ENCODE peak calls at places on chromosomes 12 and 14, in five cellular contexts. One of them, this sample, is unnamed.

GRCh38 chr14:92382677-92383076 is 59.7 kb downstream of the SLC24A4 start:
- DNase-seq in GM12878: no peak
- DNase-seq in HepG2: no peak
- DNase-seq in H1: no peak
- DNase-seq in NT2/D1: no peak
- DNase-seq in this sample: peak

GRCh38 chr14:45083622-45083978 is 316 bp upstream of the PRPF39 start:
- DNase-seq in NT2/D1: no peak
- DNase-seq in GM12878: no peak
- DNase-seq in H1: no peak
- DNase-seq in HepG2: no peak
- DNase-seq in this sample: no peak

GRCh38 chr12:18828483-18828882 is 90.6 kb downstream of the CAPZA3 start:
- DNase-seq in GM12878: no peak
- DNase-seq in NT2/D1: no peak
- DNase-seq in H1: no peak
- DNase-seq in HepG2: no peak
- DNase-seq in this sample: no peak

GRCh38 chr12:10285919-10286318 is 21.8 kb upstream of the KLRD1 start:
- DNase-seq in H1: no peak
- DNase-seq in HepG2: no peak
- DNase-seq in GM12878: no peak
- DNase-seq in NT2/D1: no peak
- DNase-seq in this sample: no peak

GRCh38 chr12:109434556-109434955 is 42.5 kb downstream of the KCTD10 start:
- DNase-seq in NT2/D1: no peak
- DNase-seq in H1: no peak
- DNase-seq in HepG2: no peak
- DNase-seq in GM12878: no peak
- DNase-seq in this sample: no peak

GRCh38 chr12:47245623-47246022 is 165.9 kb upstream of the AMIGO2 start:
- DNase-seq in NT2/D1: no peak
- DNase-seq in H1: no peak
- DNase-seq in GM12878: no peak
- DNase-seq in HepG2: no peak
- DNase-seq in this sample: no peak

GRCh38 chr12:115223322-115223721 is 539.3 kb upstream of the TBX3 start:
- DNase-seq in HepG2: peak
- DNase-seq in NT2/D1: no peak
- DNase-seq in GM12878: no peak
- DNase-seq in H1: no peak
- DNase-seq in this sample: no peak

GRCh38 chr14:92556255-92556741 is 42.7 kb downstream of the RIN3 start:
- DNase-seq in H1: no peak
- DNase-seq in HepG2: no peak
- DNase-seq in GM12878: no peak
- DNase-seq in NT2/D1: no peak
- DNase-seq in this sample: no peak

GRCh38 chr14:92503756-92504491 is 9.7 kb upstream of the RIN3 start:
- DNase-seq in NT2/D1: no peak
- DNase-seq in HepG2: peak
- DNase-seq in H1: no peak
- DNase-seq in GM12878: no peak
- DNase-seq in this sample: no peak

GRCh38 chr14:71523630-71524320 is 408.5 kb upstream of the RGS6 start:
- DNase-seq in H1: no peak
- DNase-seq in NT2/D1: no peak
- DNase-seq in HepG2: no peak
- DNase-seq in GM12878: peak
- DNase-seq in this sample: no peak

GRCh38 chr14:23167006-23167847 is 16.2 kb downstream of the SLC7A8 start:
- DNase-seq in NT2/D1: no peak
- DNase-seq in HepG2: no peak
- DNase-seq in GM12878: no peak
- DNase-seq in H1: no peak
- DNase-seq in this sample: no peak

GRCh38 chr12:52534482-52534881 is 14.3 kb upstream of the KRT5 start:
- DNase-seq in GM12878: no peak
- DNase-seq in H1: no peak
- DNase-seq in HepG2: no peak
- DNase-seq in NT2/D1: no peak
- DNase-seq in this sample: no peak

GRCh38 chr14:53999061-53999488 is 42.5 kb upstream of the BMP4 start:
- DNase-seq in HepG2: peak
- DNase-seq in GM12878: no peak
- DNase-seq in NT2/D1: no peak
- DNase-seq in H1: no peak
- DNase-seq in this sample: peak

GRCh38 chr12:60100150-60100549 is 504.3 kb downstream of the SLC16A7 start:
- DNase-seq in HepG2: no peak
- DNase-seq in NT2/D1: no peak
- DNase-seq in GM12878: no peak
- DNase-seq in H1: no peak
- DNase-seq in this sample: no peak

GRCh38 chr12:34599530-34600513 is 577.5 kb downstream of the ALG10 start:
- DNase-seq in GM12878: no peak
- DNase-seq in NT2/D1: no peak
- DNase-seq in HepG2: no peak
- DNase-seq in H1: no peak
- DNase-seq in this sample: peak

GRCh38 chr12:27179399-27180214 is 64.5 kb upstream of the STK38L start:
- DNase-seq in NT2/D1: no peak
- DNase-seq in HepG2: peak
- DNase-seq in H1: no peak
- DNase-seq in GM12878: peak
- DNase-seq in this sample: peak

GRCh38 chr12:20237091-20237490 is 131.2 kb upstream of the PDE3A start:
- DNase-seq in HepG2: no peak
- DNase-seq in GM12878: no peak
- DNase-seq in H1: no peak
- DNase-seq in NT2/D1: no peak
- DNase-seq in this sample: no peak

GRCh38 chr12:4824415-4824814 is 85.3 kb upstream of the KCNA1 start:
- DNase-seq in H1: no peak
- DNase-seq in GM12878: no peak
- DNase-seq in HepG2: no peak
- DNase-seq in NT2/D1: peak
- DNase-seq in this sample: no peak

GRCh38 chr12:12449533-12450025 is 92.7 kb downstream of the BORCS5 start:
- DNase-seq in GM12878: no peak
- DNase-seq in NT2/D1: no peak
- DNase-seq in H1: no peak
- DNase-seq in HepG2: peak
- DNase-seq in this sample: no peak

GRCh38 chr12:88793091-88793490 is 212.8 kb upstream of the KITLG start:
- DNase-seq in GM12878: no peak
- DNase-seq in H1: no peak
- DNase-seq in HepG2: no peak
- DNase-seq in NT2/D1: no peak
- DNase-seq in this sample: no peak

GRCh38 chr12:72134934-72135333 is 137.2 kb upstream of the TRHDE start:
- DNase-seq in HepG2: no peak
- DNase-seq in NT2/D1: no peak
- DNase-seq in GM12878: no peak
- DNase-seq in H1: no peak
- DNase-seq in this sample: no peak

GRCh38 chr12:72139411-72139810 is 132.8 kb upstream of the TRHDE start:
- DNase-seq in H1: no peak
- DNase-seq in GM12878: no peak
- DNase-seq in HepG2: no peak
- DNase-seq in NT2/D1: no peak
- DNase-seq in this sample: no peak

GRCh38 chr12:72136792-72137191 is 135.4 kb upstream of the TRHDE start:
- DNase-seq in H1: no peak
- DNase-seq in HepG2: no peak
- DNase-seq in GM12878: no peak
- DNase-seq in NT2/D1: no peak
- DNase-seq in this sample: no peak

DNA sequence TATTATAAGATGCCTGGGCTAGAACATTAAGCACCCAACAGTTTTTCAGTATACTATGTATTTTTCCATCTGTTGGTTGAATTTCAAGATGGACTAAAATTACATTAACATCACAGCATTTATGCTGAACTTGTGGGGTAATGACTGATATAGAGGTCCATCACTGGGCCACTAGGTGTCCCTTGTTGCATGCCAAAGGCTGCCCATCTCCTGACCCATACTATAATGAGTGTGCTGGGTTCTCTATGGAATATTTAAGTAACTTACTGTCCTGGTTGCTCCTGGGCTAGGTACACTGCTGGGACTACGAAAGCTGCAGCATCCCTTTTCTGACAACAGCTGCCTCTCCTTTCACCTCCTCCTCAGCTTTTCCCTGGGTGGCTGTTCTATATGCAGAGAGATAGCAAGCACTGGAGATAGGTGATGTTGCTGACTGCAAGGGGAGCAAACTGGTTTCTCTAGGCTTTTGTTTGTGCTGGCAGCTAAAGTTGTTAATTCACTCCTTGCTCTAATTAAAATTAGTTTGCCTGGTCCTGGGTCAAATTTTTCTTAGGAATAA is 138.6 kb upstream of the TRHDE start:
- DNase-seq in GM12878: no peak
- DNase-seq in NT2/D1: peak
- DNase-seq in HepG2: no peak
- DNase-seq in H1: no peak
- DNase-seq in this sample: no peak
- TF ChIP-seq SUZ12 in GM12878: no peak
- TF ChIP-seq SUZ12 in NT2/D1: no peak
- TF ChIP-seq SUZ12 in HepG2: no peak
- TF ChIP-seq SUZ12 in H1: no peak
- TF ChIP-seq SUZ12 in this sample: no peak

GRCh38 chr14:64940336-64940910 is 2.1 kb downstream of the GPX2 start:
- DNase-seq in HepG2: no peak
- DNase-seq in H1: no peak
- DNase-seq in GM12878: no peak
- DNase-seq in NT2/D1: no peak
- DNase-seq in this sample: no peak
- TF ChIP-seq SUZ12 in HepG2: no peak
- TF ChIP-seq SUZ12 in H1: no peak
- TF ChIP-seq SUZ12 in GM12878: no peak
- TF ChIP-seq SUZ12 in NT2/D1: no peak
- TF ChIP-seq SUZ12 in this sample: no peak

GRCh38 chr14:85247071-85247470 is 282.9 kb upstream of the FLRT2 start:
- DNase-seq in NT2/D1: no peak
- DNase-seq in H1: no peak
- DNase-seq in HepG2: no peak
- DNase-seq in GM12878: no peak
- DNase-seq in this sample: no peak

GRCh38 chr14:85254718-85255117 is 275.2 kb upstream of the FLRT2 start:
- DNase-seq in GM12878: no peak
- DNase-seq in NT2/D1: no peak
- DNase-seq in H1: no peak
- DNase-seq in HepG2: no peak
- DNase-seq in this sample: no peak

GRCh38 chr14:85248881-85249635 is 280.9 kb upstream of the FLRT2 start:
- DNase-seq in HepG2: no peak
- DNase-seq in H1: no peak
- DNase-seq in GM12878: no peak
- DNase-seq in NT2/D1: no peak
- DNase-seq in this sample: no peak

GRCh38 chr14:85250369-85250768 is 279.6 kb upstream of the FLRT2 start:
- DNase-seq in H1: peak
- DNase-seq in GM12878: no peak
- DNase-seq in HepG2: no peak
- DNase-seq in NT2/D1: peak
- DNase-seq in this sample: no peak

GRCh38 chr14:85252011-85252410 is 277.9 kb upstream of the FLRT2 start:
- DNase-seq in H1: no peak
- DNase-seq in HepG2: no peak
- DNase-seq in GM12878: no peak
- DNase-seq in NT2/D1: no peak
- DNase-seq in this sample: no peak
- TF ChIP-seq SUZ12 in H1: no peak
- TF ChIP-seq SUZ12 in HepG2: no peak
- TF ChIP-seq SUZ12 in GM12878: no peak
- TF ChIP-seq SUZ12 in NT2/D1: no peak
- TF ChIP-seq SUZ12 in this sample: no peak

GRCh38 chr12:63164911-63165310 is 13.9 kb upstream of the AVPR1A start:
- DNase-seq in GM12878: no peak
- DNase-seq in HepG2: no peak
- DNase-seq in NT2/D1: no peak
- DNase-seq in H1: no peak
- DNase-seq in this sample: no peak

GRCh38 chr12:63163542-63163941 is 12.5 kb upstream of the AVPR1A start:
- DNase-seq in HepG2: no peak
- DNase-seq in H1: no peak
- DNase-seq in NT2/D1: no peak
- DNase-seq in GM12878: no peak
- DNase-seq in this sample: no peak
- TF ChIP-seq SUZ12 in HepG2: no peak
- TF ChIP-seq SUZ12 in H1: no peak
- TF ChIP-seq SUZ12 in NT2/D1: no peak
- TF ChIP-seq SUZ12 in GM12878: no peak
- TF ChIP-seq SUZ12 in this sample: no peak

GRCh38 chr14:37457334-37457733 is 137.7 kb downstream of the FOXA1 start:
- DNase-seq in HepG2: no peak
- DNase-seq in H1: no peak
- DNase-seq in GM12878: no peak
- DNase-seq in NT2/D1: no peak
- DNase-seq in this sample: no peak
- TF ChIP-seq SUZ12 in HepG2: no peak
- TF ChIP-seq SUZ12 in H1: no peak
- TF ChIP-seq SUZ12 in GM12878: no peak
- TF ChIP-seq SUZ12 in NT2/D1: no peak
- TF ChIP-seq SUZ12 in this sample: no peak

DNA sequence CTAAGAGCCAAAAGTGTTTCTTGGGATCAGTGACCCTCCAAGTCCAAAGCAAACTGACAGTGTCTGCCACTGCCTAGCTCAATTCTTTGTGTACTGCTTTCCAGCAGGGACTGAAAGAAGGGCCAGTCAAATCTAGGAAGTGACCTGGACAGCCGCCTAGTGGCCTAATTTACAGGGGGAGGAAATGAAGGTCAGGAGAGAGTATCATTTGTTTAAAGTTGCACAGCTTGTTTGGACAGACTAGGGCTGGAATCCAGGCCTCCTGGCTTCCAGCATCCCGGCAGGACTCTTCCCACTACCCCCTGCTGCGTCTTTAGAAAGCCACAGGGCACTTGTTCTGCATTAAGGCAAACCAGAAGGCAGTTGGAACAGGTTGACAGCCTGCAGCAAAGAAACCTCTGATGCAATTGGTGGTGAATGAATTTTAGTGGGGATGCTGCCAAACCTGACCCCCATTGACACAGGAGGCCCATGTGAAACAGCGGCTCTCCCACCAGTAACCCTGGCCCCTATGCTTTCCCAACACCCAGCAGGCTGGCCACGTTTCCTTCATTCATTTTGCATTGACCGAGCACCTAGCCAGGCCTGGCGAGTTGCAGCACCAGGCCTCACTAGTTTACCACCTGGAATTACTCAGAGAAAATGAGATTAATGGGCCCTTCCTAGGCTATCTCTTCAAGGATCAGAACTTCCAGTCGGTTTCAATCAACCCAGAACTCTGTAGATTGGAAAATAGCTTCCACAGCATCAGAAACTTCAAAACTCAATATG is 28.2 kb downstream of the GALNT16 start:
- DNase-seq in HepG2: peak
- DNase-seq in H1: no peak
- DNase-seq in NT2/D1: no peak
- DNase-seq in GM12878: no peak
- DNase-seq in this sample: no peak
- TF ChIP-seq SUZ12 in HepG2: no peak
- TF ChIP-seq SUZ12 in H1: no peak
- TF ChIP-seq SUZ12 in NT2/D1: no peak
- TF ChIP-seq SUZ12 in GM12878: no peak
- TF ChIP-seq SUZ12 in this sample: no peak

This sample was measured in HEK293T.